ENCODE peak calls at places on chromosome X, in five cellular contexts. Q, V, S, F and R are unnamed samples. For H3K4me1 and H3K36me3, the result is how much of the 10 kb centered on the place peaks cover.

GRCh38 chrX:39759526-39760224 is 338.1 kb downstream of the BCOR start:
- DNase-seq in Q (no peak), S (no peak), F (peak), V (no peak), R (no peak)

GRCh38 chrX:44344194-44344593 is 722 bp upstream of the EFHC2 start:
- DNase-seq in F (peak), V (peak), S (peak), Q (no peak), R (peak)

GRCh38 chrX:50941638-50942037 is 31.1 kb downstream of the BMP15 start:
- DNase-seq in V (peak), S (no peak), Q (peak), F (no peak), R (peak)

GRCh38 chrX:19121898-19122640 is at the start of gene ADGRG2:
- DNase-seq in F (peak), S (no peak), V (peak), Q (peak), R (no peak)

GRCh38 chrX:79704325-79704724 is 310.2 kb upstream of the TBX22 start:
- DNase-seq in Q (no peak), F (no peak), V (no peak), S (no peak), R (no peak)

GRCh38 chrX:39752820-39753219 is 344.9 kb downstream of the BCOR start:
- DNase-seq in F (peak), S (no peak), Q (peak), V (no peak), R (no peak)

GRCh38 chrX:38368774-38369173 is 16.4 kb downstream of the OTC start:
- DNase-seq in F (no peak), Q (no peak), V (no peak), S (no peak), R (no peak)

GRCh38 chrX:15202458-15203177 is 67.3 kb downstream of the ASB9 start:
- DNase-seq in S (no peak), Q (no peak), V (no peak), F (no peak), R (no peak)

GRCh38 chrX:7111518-7111917 is 36.0 kb upstream of the STS start:
- DNase-seq in S (no peak), Q (no peak), F (no peak), V (no peak), R (no peak)

GRCh38 chrX:155611302-155611701 is 1.4 kb downstream of the TMLHE start:
- DNase-seq in S (no peak), Q (no peak), V (no peak), F (no peak), R (no peak)

GRCh38 chrX:74613350-74614192 is 853 bp downstream of the RLIM start:
- DNase-seq in F (peak), V (peak), Q (peak), S (no peak), R (no peak)

GRCh38 chrX:47687249-47687648 is 28.3 kb upstream of the UXT start:
- DNase-seq in V (no peak), Q (no peak), F (no peak), S (no peak), R (no peak)

GRCh38 chrX:68750316-68750715 is 78.5 kb upstream of the EFNB1 start:
- DNase-seq in V (no peak), S (no peak), F (no peak), Q (no peak), R (no peak)

GRCh38 chrX:66045894-66046293 is 6.0 kb upstream of the VSIG4 start:
- DNase-seq in V (no peak), F (no peak), S (no peak), Q (no peak), R (no peak)

GRCh38 chrX:57528670-57529255 is 63.0 kb upstream of the ZXDB start:
- DNase-seq in Q (peak), V (no peak), F (no peak), S (no peak), R (no peak)

GRCh38 chrX:17412692-17413091 is 37.7 kb downstream of the NHS start:
- DNase-seq in Q (no peak), S (no peak), V (no peak), F (no peak), R (no peak)

GRCh38 chrX:43218198-43218597 is 437.9 kb upstream of the MAOA start:
- DNase-seq in S (no peak), V (no peak), F (no peak), Q (no peak), R (no peak)

GRCh38 chrX:110032534-110033161 is 29.7 kb downstream of the TMEM164 start:
- DNase-seq in Q (no peak), V (no peak), F (no peak), S (no peak), R (no peak)

GRCh38 chrX:124010157-124010556 is 48.7 kb downstream of the STAG2 start:
- DNase-seq in Q (no peak), V (no peak), S (no peak), F (no peak), R (no peak)

GRCh38 chrX:123036401-123036800 is 147.7 kb upstream of the GRIA3 start:
- DNase-seq in V (no peak), F (no peak), S (no peak), Q (no peak), R (no peak)

GRCh38 chrX:69236641-69237040 is 71.4 kb upstream of the PJA1 start:
- DNase-seq in F (no peak), Q (no peak), S (no peak), V (no peak), R (no peak)

GRCh38 chrX:40153335-40154221 is 55.8 kb upstream of the BCOR start:
- DNase-seq in Q (peak), F (peak), V (peak), S (no peak), R (peak)

GRCh38 chrX:154351183-154352011 is 23.0 kb downstream of the FLNA start:
- DNase-seq in V (peak), Q (no peak), S (no peak), F (no peak), R (peak)

GRCh38 chrX:104972737-104973136 is 247.8 kb downstream of the TEX13A start:
- DNase-seq in V (no peak), S (no peak), Q (no peak), F (no peak), R (no peak)

GRCh38 chrX:46574941-46575381 is 1.4 kb downstream of the CHST7 start:
- DNase-seq in Q (no peak), S (peak), F (no peak), V (no peak), R (peak)

GRCh38 chrX:136687457-136687856 is 39.5 kb downstream of the CD40LG start:
- DNase-seq in V (no peak), S (no peak), F (no peak), Q (no peak), R (no peak)

GRCh38 chrX:125203737-125204578 is 115.7 kb upstream of the TEX13C start:
- DNase-seq in S (no peak), F (no peak), V (no peak), Q (no peak), R (peak)

GRCh38 chrX:28628101-28628500 is 40.9 kb downstream of the IL1RAPL1 start:
- DNase-seq in Q (no peak), S (no peak), V (no peak), F (no peak), R (no peak)
- H3K4me1 ChIP-seq in Q (under half), S (under half), V (under half), F (under half), R (under half)

DNA sequence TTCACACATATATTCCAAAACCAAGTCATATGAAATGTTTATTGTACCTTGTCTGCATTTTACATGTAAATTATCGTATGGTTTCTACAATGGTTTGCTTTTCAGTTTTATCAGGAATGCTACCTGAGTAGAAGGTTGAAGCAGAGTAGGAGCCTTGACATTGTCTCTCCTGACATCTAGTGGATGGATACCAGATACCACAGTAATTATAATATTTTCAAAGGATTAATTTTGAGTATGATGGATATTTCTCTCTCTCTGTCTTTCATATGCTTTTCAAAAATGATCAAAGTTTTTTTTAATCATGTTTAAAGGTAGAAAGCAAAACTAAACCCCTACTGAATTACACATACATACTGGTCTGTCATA is 109.4 kb upstream of the KLHL13 start:
- DNase-seq in V (no peak), Q (no peak), S (no peak), F (no peak), R (no peak)
- H3K36me3 ChIP-seq in V (under half), Q (under half), S (under half), F (under half), R (under half)

DNA sequence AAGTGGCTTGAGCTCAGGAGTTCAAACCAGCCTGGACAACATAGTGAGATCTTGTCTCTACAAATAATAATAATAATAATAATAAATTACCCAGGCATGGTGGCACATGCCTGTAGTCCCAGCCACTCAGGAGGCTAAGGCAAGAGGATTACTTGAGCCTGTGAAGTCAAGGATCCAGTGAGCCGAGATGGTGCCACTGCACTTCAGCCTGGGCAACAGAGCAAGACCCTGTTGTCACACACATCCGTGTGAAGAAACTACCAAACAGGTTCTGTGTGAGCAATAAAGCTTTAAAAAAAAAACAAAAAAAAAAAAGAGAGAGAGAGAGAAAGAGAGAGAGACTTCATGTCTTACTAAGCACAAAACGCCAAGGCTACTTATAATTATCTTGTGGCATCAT is 42.5 kb downstream of the ANOS1 start:
- DNase-seq in V (no peak), F (no peak), Q (no peak), S (no peak), R (no peak)
- H3K4me1 ChIP-seq in V (under half), F (under half), Q (under half), S (under half), R (under half)

GRCh38 chrX:1412551-1413161 is 20.7 kb upstream of the SLC25A6 start:
- DNase-seq in F (no peak), Q (no peak), V (no peak), S (no peak), R (no peak)
- H3K36me3 ChIP-seq in F (under half), Q (under half), V (under half), S (half or more), R (under half)

GRCh38 chrX:24153175-24153795 is 3.8 kb downstream of the ZFX start:
- DNase-seq in V (no peak), Q (no peak), S (no peak), F (no peak), R (no peak)

GRCh38 chrX:24156177-24156576 is 6.6 kb downstream of the ZFX start:
- DNase-seq in V (no peak), F (no peak), Q (no peak), S (no peak), R (no peak)

GRCh38 chrX:24153796-24154189 is 4.3 kb downstream of the ZFX start:
- DNase-seq in Q (no peak), F (no peak), S (no peak), V (no peak), R (no peak)

GRCh38 chrX:24151513-24151912 is 2.0 kb downstream of the ZFX start:
- DNase-seq in F (no peak), S (no peak), V (no peak), Q (no peak), R (no peak)

GRCh38 chrX:24154490-24155034 is 5.0 kb downstream of the ZFX start:
- DNase-seq in V (no peak), Q (no peak), S (no peak), F (no peak), R (no peak)
- H3K4me1 ChIP-seq in V (half or more), Q (under half), S (under half), F (under half), R (under half)

DNA sequence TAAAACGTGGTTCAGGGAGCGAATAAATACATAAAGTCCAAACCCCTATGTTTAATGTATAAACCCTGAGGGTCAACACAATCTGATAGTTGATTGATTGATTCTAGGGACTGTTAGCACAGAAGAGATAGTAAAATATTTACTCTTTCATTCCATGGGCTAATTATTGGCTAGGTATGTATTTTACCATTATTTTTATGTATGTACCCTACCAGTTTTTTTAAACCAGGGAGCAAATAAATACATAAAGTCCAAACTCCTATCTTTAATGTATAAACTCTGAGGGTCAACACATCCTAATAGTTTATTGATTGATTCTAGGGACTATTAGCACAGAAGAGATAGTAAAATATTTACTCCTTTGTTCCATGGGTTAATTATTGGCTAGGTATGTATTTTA is 40.0 kb downstream of the ZFX start:
- DNase-seq in F (no peak), S (no peak), V (no peak), Q (no peak), R (no peak)
- H3K36me3 ChIP-seq in F (under half), S (under half), V (under half), Q (under half), R (under half)

DNA sequence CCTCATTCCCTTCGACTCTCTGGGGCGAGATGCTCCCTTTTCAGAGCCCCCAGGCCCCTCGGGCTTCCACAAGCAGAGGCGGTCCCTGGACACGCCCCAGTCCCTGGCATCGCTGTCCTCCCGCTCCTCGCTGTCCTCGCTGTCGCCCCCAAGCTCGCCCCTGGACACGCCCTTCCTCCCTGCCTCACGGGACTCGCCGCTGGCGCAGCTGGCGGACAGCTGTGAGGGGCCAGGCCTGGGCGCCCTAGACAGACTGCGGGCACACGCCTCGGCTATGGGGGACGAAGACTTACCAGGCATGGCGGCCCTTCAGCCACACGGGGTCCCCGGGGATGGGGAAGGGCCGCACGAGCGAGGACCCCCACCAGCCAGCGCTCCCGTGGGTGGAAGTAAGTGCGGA is 39.5 kb upstream of the CLCN4 start:
- DNase-seq in S (no peak), Q (no peak), V (no peak), F (no peak), R (no peak)
- H3K4me1 ChIP-seq in S (under half), Q (under half), V (under half), F (under half), R (under half)

DNA sequence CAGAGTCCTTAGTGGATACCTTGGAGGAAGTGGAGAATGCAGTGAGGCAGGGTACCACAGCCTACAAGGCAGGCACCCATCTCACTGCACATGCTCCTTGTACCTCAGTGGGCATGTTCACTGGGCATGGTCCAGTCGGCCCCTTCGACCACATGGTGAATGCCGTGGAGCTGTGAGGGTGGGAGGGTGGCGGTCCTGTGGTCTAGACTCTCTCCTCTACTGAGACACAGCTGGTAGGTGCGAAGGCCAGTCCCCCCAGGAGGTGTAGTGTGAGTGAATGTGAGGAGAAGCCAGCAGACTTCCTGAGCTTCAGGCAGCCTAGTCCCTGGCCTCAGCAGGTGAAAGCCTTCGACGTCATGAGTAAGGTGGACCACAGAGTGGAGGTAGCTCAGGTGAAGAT is 12.2 kb downstream of the XAGE2 start:
- DNase-seq in S (no peak), V (no peak), F (no peak), Q (no peak), R (no peak)
- H3K36me3 ChIP-seq in S (under half), V (under half), F (under half), Q (under half), R (under half)